ENCODE peak calls at places on chromosomes 3 and 15, in nine cellular contexts. N, S, C, A, M, E, P, U and Q are unnamed samples.

GRCh38 chr3:183895296-183895695 is 10.6 kb upstream of the PARL start:
- DNase-seq in N (peak), S (no peak), C (no peak), A (no peak), M (peak), E (peak), P (peak), U (peak), Q (peak)

GRCh38 chr15:70584441-70584837 is 178.9 kb downstream of the UACA start:
- DNase-seq in N (no peak), S (no peak), C (no peak), A (no peak), M (no peak), E (no peak), P (no peak), U (no peak), Q (no peak)

GRCh38 chr3:186277268-186277909 is 84.6 kb downstream of the DGKG start:
- DNase-seq in N (peak), S (no peak), C (no peak), A (no peak), M (peak), E (peak), P (peak), U (peak), Q (peak)

GRCh38 chr3:114834175-114834940 is 312.7 kb downstream of the ZBTB20 start:
- DNase-seq in N (no peak), S (no peak), C (no peak), A (no peak), M (no peak), E (no peak), P (no peak), U (no peak), Q (no peak)

GRCh38 chr3:72345237-72345878 is 502.9 kb downstream of the SHQ1 start:
- DNase-seq in N (no peak), S (no peak), C (no peak), A (no peak), M (no peak), E (peak), P (no peak), U (no peak), Q (no peak)

GRCh38 chr15:85559530-85559929 is 179.1 kb downstream of the AKAP13 start:
- DNase-seq in N (peak), S (no peak), C (no peak), A (no peak), M (no peak), E (no peak), P (no peak), U (no peak), Q (no peak)

GRCh38 chr3:43207628-43208085 is 78.7 kb upstream of the SNRK start:
- DNase-seq in N (no peak), S (no peak), C (no peak), A (no peak), M (no peak), E (no peak), P (no peak), U (peak), Q (no peak)

GRCh38 chr3:61053781-61054496 is 197.3 kb downstream of the FHIT start:
- DNase-seq in N (no peak), S (no peak), C (no peak), A (no peak), M (no peak), E (no peak), P (no peak), U (no peak), Q (no peak)

DNA sequence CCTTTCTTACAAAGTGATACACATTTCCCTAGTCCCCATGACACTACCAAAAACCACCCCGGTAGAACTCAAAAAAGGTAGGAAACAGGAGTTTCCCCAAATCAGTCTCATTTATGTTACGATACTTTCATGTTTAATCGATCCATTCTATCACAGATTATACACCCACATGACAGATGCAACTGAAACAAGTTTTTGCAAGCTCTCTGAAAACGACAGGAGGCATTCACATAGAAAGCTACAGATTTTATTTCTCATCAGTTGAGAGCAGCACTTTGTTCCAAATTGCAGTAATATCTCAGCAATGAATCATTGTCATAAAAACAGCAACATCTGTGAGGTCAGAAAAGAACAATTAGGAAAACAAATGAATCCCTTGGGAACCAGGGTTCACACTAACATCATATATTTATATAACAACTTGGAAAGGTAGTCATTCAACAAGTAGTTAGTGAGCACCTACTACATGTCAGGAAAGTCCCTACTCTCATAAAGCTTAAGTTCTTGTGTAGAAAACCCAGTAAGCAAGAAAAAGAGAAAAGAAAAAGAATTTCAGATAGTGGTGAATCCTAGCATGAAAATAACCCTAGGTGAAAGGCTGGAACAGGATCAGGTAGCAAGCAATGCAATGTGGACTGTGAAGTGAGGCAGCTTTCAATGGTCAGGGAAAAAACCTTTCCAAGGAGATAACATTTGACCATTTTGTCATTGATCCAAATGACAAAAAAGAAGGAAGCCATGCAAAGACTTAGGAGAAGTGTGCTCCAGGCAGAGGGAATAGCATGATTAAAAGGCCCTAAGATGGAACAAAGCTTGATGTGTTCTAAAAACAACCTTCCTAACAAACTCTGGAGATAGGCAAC is 8.3 kb downstream of the PLD1 start:
- DNase-seq in N (no peak), S (no peak), C (no peak), A (no peak), M (no peak), E (peak), P (no peak), U (peak), Q (peak)
- H3K4me3 ChIP-seq in N (no peak), S (no peak), C (no peak), A (no peak), M (no peak), E (no peak), P (no peak), U (no peak), Q (no peak)

GRCh38 chr3:131712662-131713061 is 209.9 kb upstream of the MRPL3 start:
- DNase-seq in N (no peak), S (no peak), C (no peak), A (no peak), M (no peak), E (no peak), P (no peak), U (no peak), Q (no peak)

GRCh38 chr3:131713416-131714118 is 210.8 kb upstream of the MRPL3 start:
- DNase-seq in N (no peak), S (no peak), C (no peak), A (no peak), M (no peak), E (no peak), P (no peak), U (no peak), Q (no peak)

GRCh38 chr3:131716007-131716406 is 213.2 kb upstream of the MRPL3 start:
- DNase-seq in N (no peak), S (no peak), C (no peak), A (no peak), M (no peak), E (no peak), P (no peak), U (peak), Q (no peak)

GRCh38 chr3:131716943-131717342 is 214.2 kb upstream of the MRPL3 start:
- DNase-seq in N (no peak), S (no peak), C (no peak), A (no peak), M (no peak), E (no peak), P (no peak), U (no peak), Q (no peak)

DNA sequence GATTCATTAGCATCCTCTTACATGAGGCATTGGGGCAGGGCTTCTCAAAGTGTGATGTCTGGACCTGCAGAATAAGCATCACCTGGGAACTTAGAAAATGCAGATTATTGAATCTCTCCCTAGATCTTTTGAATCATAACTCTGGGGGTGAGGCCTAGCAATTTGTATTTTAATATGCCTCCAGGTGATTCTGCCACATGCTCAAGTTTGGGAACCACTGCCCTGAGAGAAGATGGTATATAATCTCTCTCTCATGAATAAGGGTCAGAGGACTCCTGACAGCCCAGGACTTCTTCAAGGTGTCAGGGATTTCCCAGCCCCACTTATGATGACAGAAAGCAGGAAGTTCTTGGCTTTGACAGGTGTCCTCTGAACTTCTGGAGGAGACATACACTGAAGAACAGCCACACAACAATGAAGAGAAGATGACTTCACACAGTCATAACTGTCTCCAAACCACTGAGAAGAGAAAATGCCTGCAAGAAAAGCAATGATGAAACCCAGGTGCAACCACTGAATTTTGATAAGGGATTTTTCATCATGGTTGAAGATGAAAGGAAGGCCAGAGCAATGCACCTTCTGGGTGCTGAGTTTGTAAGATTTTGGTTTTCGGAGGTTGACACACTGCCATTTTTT is 211.9 kb upstream of the MRPL3 start:
- DNase-seq in N (no peak), S (no peak), C (no peak), A (no peak), M (no peak), E (no peak), P (no peak), U (no peak), Q (no peak)
- H3K4me3 ChIP-seq in N (no peak), S (no peak), C (no peak), A (no peak), M (no peak), E (no peak), P (no peak), U (no peak), Q (no peak)

GRCh38 chr15:89042387-89042786 is 45.9 kb upstream of the ABHD2 start:
- DNase-seq in N (no peak), S (no peak), C (no peak), A (no peak), M (no peak), E (no peak), P (no peak), U (no peak), Q (no peak)

GRCh38 chr15:89038146-89038545 is 50.1 kb upstream of the ABHD2 start:
- DNase-seq in N (no peak), S (no peak), C (no peak), A (no peak), M (no peak), E (no peak), P (no peak), U (no peak), Q (no peak)

GRCh38 chr15:89043031-89044002 is 44.9 kb upstream of the ABHD2 start:
- DNase-seq in N (no peak), S (no peak), C (no peak), A (no peak), M (no peak), E (no peak), P (no peak), U (no peak), Q (no peak)

GRCh38 chr15:89035658-89036057 is 52.6 kb upstream of the ABHD2 start:
- DNase-seq in N (no peak), S (no peak), C (no peak), A (no peak), M (no peak), E (no peak), P (no peak), U (no peak), Q (no peak)

GRCh38 chr15:89041507-89041906 is 46.7 kb upstream of the ABHD2 start:
- DNase-seq in N (no peak), S (no peak), C (no peak), A (no peak), M (no peak), E (no peak), P (no peak), U (no peak), Q (no peak)
- H3K4me3 ChIP-seq in N (no peak), S (peak), C (peak), A (peak), M (no peak), E (no peak), P (no peak), U (no peak), Q (peak)

GRCh38 chr15:36866896-36867295 is 233.5 kb downstream of the MEIS2 start:
- DNase-seq in N (no peak), S (no peak), C (no peak), A (no peak), M (no peak), E (no peak), P (no peak), U (no peak), Q (no peak)

GRCh38 chr15:36863551-36863950 is 236.8 kb downstream of the MEIS2 start:
- DNase-seq in N (no peak), S (no peak), C (no peak), A (no peak), M (no peak), E (no peak), P (no peak), U (no peak), Q (no peak)

GRCh38 chr15:36867436-36867835 is 232.9 kb downstream of the MEIS2 start:
- DNase-seq in N (no peak), S (no peak), C (no peak), A (no peak), M (no peak), E (no peak), P (no peak), U (no peak), Q (no peak)
- H3K4me3 ChIP-seq in N (no peak), S (no peak), C (no peak), A (no peak), M (no peak), E (no peak), P (no peak), U (no peak), Q (no peak)